ENCODE peak calls at places on chromosomes 1 and 21, in five cellular contexts. H is H1, J is K562, K is GM12878, G is HepG2. D is an unnamed sample.

GRCh38 chr1:41545996-41546938 is 61.8 kb upstream of the EDN2 start:
- DNase-seq in H (no peak), J (no peak), K (no peak), G (no peak), D (no peak)

GRCh38 chr1:180256353-180257027 is 26.4 kb downstream of the LHX4 start:
- DNase-seq in J (no peak), K (no peak), H (no peak), G (no peak), D (no peak)

GRCh38 chr1:6519491-6519934 is 28.0 kb upstream of the PLEKHG5 start:
- DNase-seq in H (no peak), G (no peak), K (no peak), J (no peak), D (no peak)

GRCh38 chr21:25895565-25896205 is 160.9 kb downstream of the GABPA start:
- DNase-seq in G (no peak), J (peak), K (no peak), H (no peak), D (no peak)

GRCh38 chr1:68166348-68166747 is 66.0 kb downstream of the WLS start:
- DNase-seq in K (no peak), H (no peak), G (no peak), J (no peak), D (no peak)

GRCh38 chr1:231966983-231967382 is 340.4 kb downstream of the DISC1 start:
- DNase-seq in G (no peak), K (no peak), J (no peak), H (no peak), D (no peak)

GRCh38 chr1:224211262-224211962 is 28.4 kb downstream of the DEGS1 start:
- DNase-seq in K (no peak), H (no peak), G (peak), J (no peak), D (no peak)

GRCh38 chr1:36796101-36796590 is 238.2 kb downstream of the GRIK3 start:
- DNase-seq in G (no peak), K (no peak), J (no peak), H (no peak), D (no peak)

GRCh38 chr1:109667452-109668122 is at the start of gene GSTM2:
- DNase-seq in K (peak), G (peak), J (peak), H (peak), D (no peak)

GRCh38 chr1:30962609-30963508 is 54.3 kb upstream of the SDC3 start:
- DNase-seq in H (no peak), J (no peak), K (no peak), G (no peak), D (no peak)

GRCh38 chr1:67566803-67567202 is 118.2 kb upstream of the GADD45A start:
- DNase-seq in K (no peak), G (no peak), J (no peak), H (no peak), D (no peak)

GRCh38 chr1:182786223-182787001 is 3.2 kb upstream of the NPL start:
- DNase-seq in K (no peak), G (peak), H (peak), J (peak), D (peak)

GRCh38 chr1:65319141-65319540 is 9.8 kb downstream of the DNAJC6 start:
- DNase-seq in K (no peak), J (no peak), H (no peak), G (no peak), D (no peak)

GRCh38 chr1:22774483-22775182 is 64.0 kb downstream of the EPHB2 start:
- DNase-seq in G (no peak), J (no peak), H (no peak), K (no peak), D (no peak)

GRCh38 chr1:230568676-230569075 is 73.6 kb upstream of the COG2 start:
- DNase-seq in H (no peak), J (no peak), K (no peak), G (no peak), D (no peak)

GRCh38 chr21:41897047-41897669 is 18.0 kb upstream of the PRDM15 start:
- DNase-seq in J (no peak), G (no peak), H (no peak), K (no peak), D (no peak)

GRCh38 chr21:41894511-41894910 is 15.4 kb upstream of the PRDM15 start:
- DNase-seq in J (no peak), K (no peak), H (no peak), G (no peak), D (no peak)

GRCh38 chr21:41897690-41898089 is 18.5 kb upstream of the PRDM15 start:
- DNase-seq in G (no peak), H (no peak), K (no peak), J (no peak), D (no peak)

GRCh38 chr21:41894922-41895557 is 15.9 kb upstream of the PRDM15 start:
- DNase-seq in H (no peak), J (peak), K (no peak), G (no peak), D (no peak)

GRCh38 chr21:41895643-41896493 is 16.7 kb upstream of the PRDM15 start:
- DNase-seq in H (no peak), K (no peak), G (no peak), J (peak), D (no peak)
- TF ChIP-seq ATF3 in H (no peak), K (no peak), G (no peak), J (no peak), D (no peak)

DNA sequence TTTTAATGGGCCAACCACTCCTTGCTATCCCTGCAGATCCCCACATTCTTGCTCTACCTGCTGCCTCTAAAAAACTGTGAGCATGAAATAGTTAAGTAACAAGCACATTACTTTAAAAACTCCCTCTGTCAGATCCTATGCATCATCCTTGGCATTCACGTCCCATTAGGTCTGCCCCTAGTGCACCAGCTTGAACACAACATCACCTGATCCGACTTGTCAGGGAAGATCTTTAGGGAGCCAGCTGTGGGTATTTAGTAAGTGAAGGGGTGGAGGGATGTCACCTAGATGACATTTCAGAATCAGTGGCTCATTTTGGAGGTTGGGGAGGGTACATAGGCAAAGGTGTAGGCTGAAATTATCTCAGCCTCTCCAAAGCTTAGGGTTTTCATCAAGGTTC is 33.5 kb downstream of the RXRG start:
- DNase-seq in J (no peak), K (no peak), G (no peak), H (no peak), D (no peak)
- TF ChIP-seq CTCF in J (no peak), K (no peak), G (no peak), H (no peak), D (no peak)

DNA sequence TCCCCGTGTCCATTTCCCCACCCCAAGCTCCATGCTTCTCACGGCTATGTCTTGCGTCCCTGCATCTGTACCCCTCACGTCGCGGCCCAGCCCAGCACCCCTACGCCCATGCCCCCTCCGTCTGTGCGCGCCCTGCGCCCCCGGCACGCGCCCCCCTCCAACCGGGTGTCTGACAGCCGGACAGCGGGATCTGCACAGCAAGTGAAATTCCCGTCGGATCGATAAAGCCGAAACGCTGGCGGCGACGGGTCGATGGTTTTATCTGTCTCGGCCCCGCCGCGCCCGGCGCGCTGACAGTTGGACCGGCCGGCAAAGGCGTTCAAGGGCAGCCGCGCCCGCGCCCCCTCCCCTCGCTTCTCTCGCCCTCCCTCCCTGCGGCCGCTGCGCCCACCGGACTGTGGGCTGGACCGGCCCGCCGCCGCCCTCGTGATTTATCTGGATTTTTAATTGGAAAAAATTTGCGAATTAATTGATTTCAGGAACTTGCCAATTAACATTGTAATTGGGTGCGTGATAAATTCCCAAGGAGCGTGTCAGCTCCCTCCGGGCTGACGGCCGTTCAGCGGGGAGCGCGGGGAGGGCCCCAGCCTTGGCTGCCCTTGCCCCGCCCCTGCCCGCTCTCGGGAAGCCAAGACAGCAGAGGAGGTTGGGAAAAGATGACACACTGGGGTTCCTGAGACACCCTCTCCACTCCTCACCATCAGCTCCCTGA is 57.1 kb downstream of the TMEM53 start:
- DNase-seq in G (no peak), H (no peak), J (peak), K (no peak), D (no peak)
- H3K4me3 ChIP-seq in G (peak), H (peak), J (no peak), K (no peak), D (no peak)

GRCh38 chr1:24903560-24903954 is 26.5 kb downstream of the RUNX3 start:
- DNase-seq in G (no peak), H (no peak), J (no peak), K (no peak), D (no peak)

GRCh38 chr1:24901791-24902470 is 28.1 kb downstream of the RUNX3 start:
- DNase-seq in G (no peak), K (no peak), H (no peak), J (no peak), D (no peak)

GRCh38 chr1:24903011-24903461 is 27.0 kb downstream of the RUNX3 start:
- DNase-seq in K (no peak), H (no peak), J (no peak), G (no peak), D (no peak)

GRCh38 chr1:24900985-24901781 is 28.9 kb downstream of the RUNX3 start:
- DNase-seq in H (no peak), J (no peak), G (no peak), K (no peak), D (no peak)

DNA sequence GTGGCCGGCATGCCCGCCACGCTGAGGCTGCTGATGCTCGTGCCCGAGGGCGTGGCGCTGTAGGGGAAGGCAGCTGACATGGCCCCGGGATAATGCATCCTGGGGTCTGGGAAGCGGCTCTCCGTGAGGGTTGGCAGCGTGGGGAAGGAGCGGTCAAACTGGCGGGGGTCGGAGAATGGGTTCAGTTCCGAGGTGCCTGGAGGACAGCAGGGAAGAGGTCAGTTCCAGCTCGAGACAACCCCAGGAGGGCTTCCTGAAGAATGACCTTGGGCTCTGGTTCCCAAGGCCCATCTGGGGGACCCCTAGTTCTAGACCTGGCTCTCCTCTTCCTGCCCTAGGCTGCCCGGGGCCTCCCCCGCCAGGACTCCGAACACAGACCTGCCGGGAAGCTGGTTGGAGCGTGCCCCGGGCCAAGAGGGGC is 27.6 kb downstream of the RUNX3 start:
- DNase-seq in J (no peak), G (no peak), H (no peak), K (no peak), D (no peak)
- TF ChIP-seq ATF3 in J (no peak), G (no peak), H (no peak), K (no peak), D (no peak)

GRCh38 chr1:39387452-39387851 is 104.0 kb upstream of the BMP8A start:
- DNase-seq in H (no peak), K (no peak), J (peak), G (peak), D (peak)
- TF ChIP-seq CTCF in H (no peak), K (peak), J (peak), G (peak), D (peak)

DNA sequence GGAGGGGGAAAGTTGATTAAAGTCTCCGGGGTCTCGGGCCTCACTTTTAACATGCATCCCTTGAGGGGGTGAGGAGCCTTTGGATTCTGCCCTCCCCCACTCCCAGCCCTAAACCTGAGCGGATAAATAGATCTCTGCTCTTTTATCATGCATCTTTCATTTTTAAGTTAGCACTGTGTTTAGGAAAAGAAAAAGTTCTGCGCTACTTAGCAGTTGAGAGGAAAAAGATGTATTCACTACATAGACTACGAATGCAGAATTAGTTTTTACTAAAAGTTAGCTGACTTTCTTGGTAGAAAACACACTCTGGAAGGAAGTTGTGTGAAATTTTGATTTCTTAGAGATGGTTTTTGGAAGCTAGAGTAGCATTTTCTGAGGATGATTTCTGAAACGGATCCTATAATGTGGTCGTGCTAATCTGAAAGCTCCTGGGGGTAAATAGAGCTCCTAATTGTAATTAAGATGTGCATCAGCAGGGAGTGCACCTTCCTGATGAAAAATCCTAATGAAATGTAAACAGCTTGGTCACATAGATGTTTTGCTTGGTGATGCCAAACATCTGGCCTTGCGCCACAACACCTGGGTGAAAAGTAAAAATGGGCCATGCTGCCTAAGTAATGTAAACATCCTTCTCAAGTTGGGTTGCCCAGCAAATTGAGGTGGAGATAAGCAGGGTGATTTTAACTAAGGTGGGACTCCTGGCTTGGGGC is 1.8 kb downstream of the ROR1 start:
- DNase-seq in G (no peak), H (no peak), K (no peak), J (no peak), D (no peak)
- H3K4me3 ChIP-seq in G (peak), H (peak), K (no peak), J (no peak), D (no peak)

DNA sequence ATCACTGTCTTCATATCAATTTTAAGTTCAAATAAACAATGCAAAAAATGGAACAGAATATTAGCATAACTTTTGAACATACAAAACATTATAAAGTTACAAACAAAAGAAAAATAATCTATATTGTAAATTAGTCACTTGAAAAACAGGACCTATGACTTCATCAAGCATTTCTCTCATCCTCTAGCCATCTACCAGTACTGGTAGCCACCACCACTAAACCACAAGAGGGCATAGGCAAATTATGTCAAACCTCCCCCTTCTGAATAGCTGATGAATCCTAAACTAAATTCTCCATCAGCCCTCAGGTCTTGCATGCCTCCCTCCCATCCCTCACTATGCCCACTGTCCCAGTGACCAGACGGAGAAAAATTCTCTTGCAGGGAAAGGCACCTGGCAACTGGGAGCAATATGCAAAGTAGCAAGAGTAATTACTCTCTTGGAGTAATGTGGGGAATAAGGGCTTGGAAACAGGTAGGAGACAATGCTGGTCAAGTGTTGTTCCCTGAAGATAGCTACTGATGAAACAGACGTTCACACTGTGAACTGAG is 37.1 kb downstream of the SSX2IP start:
- DNase-seq in J (no peak), G (no peak), K (no peak), H (no peak), D (no peak)
- TF ChIP-seq ATF3 in J (no peak), G (no peak), K (no peak), H (no peak), D (no peak)

GRCh38 chr1:32240140-32240951 is 6.7 kb upstream of the FAM167B start:
- DNase-seq in K (no peak), J (no peak), H (peak), G (no peak), D (peak)
- TF ChIP-seq CTCF in K (peak), J (no peak), H (no peak), G (no peak), D (peak)